ENCODE peak calls at places on chromosomes 5 and 9, in four cellular contexts. X is GM12891, A is K562, G is GM12878. T is an unnamed sample.

GRCh38 chr5:169566202-169566601 is 17.4 kb upstream of the SPDL1 start:
- DNase-seq in A (no peak), G (no peak), X (no peak), T (no peak)

GRCh38 chr9:92627651-92628050 is 42.3 kb downstream of the IPPK start:
- DNase-seq in G (no peak), A (no peak), X (no peak), T (no peak)

GRCh38 chr9:132094314-132094791 is 14.7 kb upstream of the MED27 start:
- DNase-seq in X (no peak), A (no peak), G (no peak), T (no peak)

GRCh38 chr5:157548513-157549282 is 26.9 kb downstream of the ADAM19 start:
- DNase-seq in X (no peak), G (no peak), A (no peak), T (no peak)

GRCh38 chr9:101397746-101398334 is 578 bp downstream of the MRPL50 start:
- DNase-seq in G (no peak), A (no peak), X (no peak), T (no peak)

GRCh38 chr9:6827370-6827949 is 69.7 kb downstream of the KDM4C start:
- DNase-seq in G (peak; percentile 16), X (peak; percentile 30), A (peak; percentile 39), T (peak; percentile 43)

GRCh38 chr5:74206571-74207550 is 433.7 kb downstream of the ENC1 start:
- DNase-seq in X (no peak), G (no peak), A (no peak), T (no peak)

GRCh38 chr9:130433168-130433946 is 11.4 kb upstream of the ASS1 start:
- DNase-seq in X (peak; percentile 71), A (no peak), G (no peak), T (no peak)

GRCh38 chr9:136807281-136808074 is at the start of gene RABL6:
- DNase-seq in A (peak; percentile 95), X (peak; percentile 98), G (no peak), T (peak; percentile 78)

GRCh38 chr9:127574089-127574921 is 37.8 kb upstream of the STXBP1 start:
- DNase-seq in X (no peak), A (no peak), G (no peak), T (no peak)

GRCh38 chr5:87048156-87048555 is 219.5 kb upstream of the RASA1 start:
- DNase-seq in A (no peak), G (no peak), X (no peak), T (no peak)

GRCh38 chr5:74148321-74148720 is 492.2 kb downstream of the ENC1 start:
- DNase-seq in A (no peak), X (no peak), G (no peak), T (no peak)

GRCh38 chr9:4290427-4290837 is 9.4 kb downstream of the GLIS3 start:
- DNase-seq in X (no peak), A (no peak), G (no peak), T (no peak)

GRCh38 chr9:137500666-137501397 is 41.7 kb upstream of the NSMF start:
- DNase-seq in X (no peak), A (no peak), G (no peak), T (no peak)

GRCh38 chr5:144169904-144170275 is 569 bp downstream of the YIPF5 start:
- DNase-seq in X (no peak), A (no peak), G (no peak), T (no peak)

GRCh38 chr9:5947912-5948311 is 57.2 kb downstream of the MLANA start:
- DNase-seq in X (no peak), A (peak; percentile 14), G (peak; percentile 13), T (no peak)

GRCh38 chr5:34009610-34010009 is 1.8 kb upstream of the AMACR start:
- DNase-seq in A (no peak), X (no peak), G (no peak), T (no peak)

GRCh38 chr5:157743163-157744054 is at the start of gene LSM11:
- DNase-seq in A (peak; percentile 95), X (peak; percentile 89), G (peak; percentile 56), T (peak; percentile 63)

GRCh38 chr9:64773491-64773931 is 511.5 kb downstream of the FOXD4L5 start:
- DNase-seq in A (peak; percentile 1), X (no peak), G (no peak), T (no peak)

GRCh38 chr9:88075966-88076285 is 62.3 kb downstream of the SPATA31C2 start:
- DNase-seq in A (no peak), X (no peak), G (no peak), T (no peak)

GRCh38 chr9:130868230-130868629 is 28.4 kb downstream of the QRFP start:
- DNase-seq in A (no peak), G (no peak), X (no peak), T (no peak)

GRCh38 chr5:139051392-139051791 is 146.8 kb downstream of the SIL1 start:
- DNase-seq in G (no peak), X (no peak), A (no peak), T (no peak)

GRCh38 chr5:74966151-74967050 is 86.0 kb downstream of the GCNT4 start:
- DNase-seq in G (no peak), X (no peak), A (no peak), T (no peak)

GRCh38 chr5:156934450-156935211 is 28.4 kb downstream of the TIMD4 start:
- DNase-seq in A (no peak), G (no peak), X (no peak), T (no peak)

GRCh38 chr9:38094165-38094564 is 25.1 kb upstream of the SHB start:
- DNase-seq in G (no peak), X (no peak), A (no peak), T (no peak)

GRCh38 chr5:128196791-128197190 is 113.2 kb downstream of the SLC12A2 start:
- DNase-seq in G (no peak), X (no peak), A (no peak), T (no peak)

GRCh38 chr9:18493361-18494015 is 19.5 kb downstream of the ADAMTSL1 start:
- DNase-seq in G (no peak), A (no peak), X (no peak), T (no peak)

GRCh38 chr5:140547508-140548299 is at the start of gene EIF4EBP3:
- DNase-seq in G (peak; percentile 47), X (peak; percentile 88), A (peak; percentile 90), T (peak; percentile 92)

GRCh38 chr5:159884917-159885620 is 31.2 kb upstream of the ADRA1B start:
- DNase-seq in X (no peak), A (no peak), G (no peak), T (no peak)

GRCh38 chr5:11619339-11620028 is 284.8 kb downstream of the CTNND2 start:
- DNase-seq in A (no peak), G (no peak), X (no peak), T (no peak)

GRCh38 chr9:101711330-101711941 is 27.0 kb downstream of the GRIN3A start:
- DNase-seq in X (no peak), G (no peak), A (peak; percentile 47), T (peak; percentile 10)

GRCh38 chr9:110712955-110713354 is 44.4 kb downstream of the MUSK start:
- DNase-seq in A (no peak), G (no peak), X (no peak), T (no peak)

GRCh38 chr5:112823656-112824055 is 37.4 kb upstream of the SRP19 start:
- DNase-seq in X (no peak), A (no peak), G (no peak), T (no peak)

GRCh38 chr5:169702726-169703481 is 65.8 kb downstream of the DOCK2 start:
- DNase-seq in G (peak; percentile 84), A (no peak), X (no peak), T (no peak)

GRCh38 chr9:90872835-90873294 is 71.2 kb downstream of the SYK start:
- DNase-seq in X (no peak), A (no peak), G (no peak), T (no peak)

DNA sequence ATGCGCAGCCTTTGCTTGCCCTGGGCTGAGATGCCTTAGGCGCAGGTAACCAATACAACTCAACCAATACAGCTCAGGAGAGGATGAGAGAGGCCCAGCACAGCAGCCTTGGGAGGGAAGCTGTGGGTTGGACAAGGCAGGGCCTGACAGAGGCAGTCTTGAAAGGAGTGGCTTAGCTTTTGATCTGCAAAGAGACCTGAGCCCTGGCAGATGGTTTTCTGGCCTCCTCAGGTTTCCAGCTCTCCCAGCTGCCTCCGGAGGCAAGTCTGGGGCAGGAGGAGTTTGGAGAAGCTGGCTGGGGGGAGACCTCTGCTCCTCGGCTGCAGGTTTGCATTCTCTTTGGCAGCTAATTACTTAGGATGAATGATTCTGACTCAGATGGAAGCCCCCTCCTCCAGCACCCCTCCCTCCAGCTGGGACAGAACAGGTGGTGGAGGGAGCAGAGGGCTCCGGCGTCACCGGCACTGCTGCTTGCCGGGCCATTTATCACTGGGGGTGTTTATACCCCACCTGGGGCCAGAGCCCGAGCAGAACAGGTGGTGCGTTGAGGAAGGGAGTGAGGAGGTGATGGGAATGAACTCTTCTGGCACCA is 50.7 kb downstream of the TSPAN17 start:
- DNase-seq in A (no peak), G (no peak), X (no peak), T (no peak)
- TF ChIP-seq SPI1 in A (no peak), G (no peak), X (no peak), T (no peak)

DNA sequence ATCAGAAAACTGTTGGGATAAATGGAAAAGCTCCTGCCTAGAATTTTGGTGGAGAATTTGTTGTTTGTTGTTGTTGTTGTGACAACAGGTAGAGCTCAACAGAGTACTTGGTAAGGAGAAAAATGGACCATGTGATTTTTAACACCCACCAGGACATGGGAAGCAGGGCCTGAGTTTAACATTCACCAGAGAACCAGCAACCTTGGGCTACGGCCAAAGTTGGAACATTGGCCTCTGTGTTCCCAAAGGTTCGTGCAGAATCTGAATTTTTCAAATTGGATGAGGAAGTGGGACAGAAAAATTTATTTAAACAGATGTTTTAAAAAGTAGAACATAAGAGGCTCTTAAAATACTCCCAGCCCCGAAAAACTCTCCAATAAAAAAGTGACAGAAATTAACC is 127.0 kb downstream of the GNA14 start:
- DNase-seq in G (no peak), X (no peak), A (no peak), T (no peak)
- TF ChIP-seq SPI1 in G (no peak), X (no peak), A (no peak), T (no peak)

DNA sequence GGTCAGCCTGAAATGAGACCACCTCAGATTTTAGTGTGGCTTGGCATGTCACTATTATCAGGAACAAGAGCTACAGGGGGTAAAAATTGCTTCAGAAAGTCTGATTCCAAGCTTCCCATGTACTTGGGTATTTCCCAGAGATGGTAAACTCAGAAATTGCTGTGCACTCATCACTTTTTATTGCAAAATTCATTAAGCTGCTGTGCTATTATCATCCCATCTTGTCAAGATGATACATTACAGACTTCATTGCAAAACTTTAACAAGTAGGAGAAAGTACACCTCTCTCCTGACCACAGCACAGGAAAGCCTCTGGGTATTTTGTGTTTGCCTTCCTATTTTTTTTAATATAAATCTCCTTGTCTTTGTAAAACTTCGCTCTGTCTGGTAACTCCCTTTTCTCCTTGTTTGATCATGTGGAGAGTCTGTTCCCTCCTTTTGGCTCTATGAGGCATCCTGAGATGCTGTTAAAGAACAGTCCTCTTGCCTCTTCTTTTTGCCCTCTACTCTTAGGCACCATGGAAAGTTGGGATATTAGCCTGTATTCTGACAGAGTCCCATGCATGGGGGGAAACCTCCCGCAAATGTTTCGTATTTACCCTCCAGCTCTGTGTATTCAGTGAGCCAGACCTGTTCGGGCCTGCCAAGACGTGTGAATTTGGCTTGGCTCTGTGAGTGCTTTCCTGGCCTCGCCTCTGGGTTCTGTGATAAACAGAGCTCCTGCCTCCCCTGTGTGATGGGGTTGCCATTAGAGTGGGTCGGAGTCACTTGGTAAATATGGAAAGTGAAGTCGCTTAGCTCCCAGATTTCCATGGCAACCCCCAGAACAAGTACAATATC is 260.7 kb downstream of the NR3C1 start:
- DNase-seq in G (no peak), X (no peak), A (no peak), T (no peak)
- TF ChIP-seq SPI1 in G (no peak), X (no peak), A (no peak), T (no peak)

GRCh38 chr5:133562554-133562953 is 49.8 kb downstream of the FSTL4 start:
- DNase-seq in G (no peak), A (no peak), X (no peak), T (no peak)
- TF ChIP-seq SPI1 in G (no peak), A (no peak), X (no peak), T (no peak)

T was measured in HL-60.